ENCODE peak calls at places on chromosomes 16 and 17, in six cellular contexts. S, E, F, B, L and Q are unnamed samples. For H3K9me3, the result is how much of the 10 kb centered on the place peaks cover.

GRCh38 chr16:27595993-27596392 is 46.0 kb downstream of the KATNIP start:
- DNase-seq in S (no peak), E (no peak), F (no peak), B (no peak), L (no peak), Q (no peak)

GRCh38 chr16:9344508-9344907 is 253.1 kb downstream of the HAPSTR1 start:
- DNase-seq in S (no peak), E (no peak), F (no peak), B (no peak), L (no peak), Q (no peak)

GRCh38 chr16:67399218-67399733 is 6.0 kb upstream of the TPPP3 start:
- DNase-seq in S (peak), E (no peak), F (peak), B (no peak), L (peak), Q (no peak)

GRCh38 chr17:4008082-4008435 is 43.8 kb upstream of the ATP2A3 start:
- DNase-seq in S (no peak), E (no peak), F (no peak), B (no peak), L (no peak), Q (no peak)

GRCh38 chr17:64084086-64084939 is 45.6 kb downstream of the ERN1 start:
- DNase-seq in S (no peak), E (no peak), F (no peak), B (peak), L (no peak), Q (no peak)

GRCh38 chr17:44001461-44001920 is 2.9 kb upstream of the NAGS start:
- DNase-seq in S (no peak), E (no peak), F (no peak), B (no peak), L (no peak), Q (no peak)

GRCh38 chr17:47941998-47942490 is 673 bp downstream of the PNPO start:
- DNase-seq in S (no peak), E (no peak), F (no peak), B (no peak), L (no peak), Q (no peak)

GRCh38 chr17:57463103-57463885 is 207.0 kb downstream of the MSI2 start:
- DNase-seq in S (no peak), E (no peak), F (no peak), B (peak), L (peak), Q (no peak)

GRCh38 chr16:27795992-27796614 is 246.2 kb downstream of the KATNIP start:
- DNase-seq in S (no peak), E (no peak), F (peak), B (peak), L (no peak), Q (no peak)

GRCh38 chr17:73420897-73421296 is 109.1 kb upstream of the CDC42EP4 start:
- DNase-seq in S (no peak), E (no peak), F (no peak), B (no peak), L (peak), Q (no peak)

GRCh38 chr16:81107506-81107905 is 11.3 kb upstream of the GCSH start:
- DNase-seq in S (no peak), E (no peak), F (no peak), B (no peak), L (no peak), Q (no peak)

GRCh38 chr16:21076186-21076883 is 74.3 kb downstream of the DNAH3 start:
- DNase-seq in S (no peak), E (no peak), F (no peak), B (peak), L (no peak), Q (no peak)

GRCh38 chr17:31494259-31495048 is 103.0 kb downstream of the RAB11FIP4 start:
- DNase-seq in S (no peak), E (no peak), F (no peak), B (peak), L (no peak), Q (no peak)

GRCh38 chr16:23240994-23241393 is 58.4 kb downstream of the SCNN1G start:
- DNase-seq in S (no peak), E (no peak), F (no peak), B (no peak), L (no peak), Q (no peak)

GRCh38 chr17:61318684-61319098 is 81.0 kb upstream of the TBX2 start:
- DNase-seq in S (no peak), E (no peak), F (no peak), B (no peak), L (no peak), Q (no peak)

GRCh38 chr17:61594294-61594825 is 3.3 kb upstream of the NACA2 start:
- DNase-seq in S (no peak), E (no peak), F (no peak), B (no peak), L (no peak), Q (no peak)

GRCh38 chr16:50602531-50603205 is 54.5 kb downstream of the NKD1 start:
- DNase-seq in S (no peak), E (no peak), F (no peak), B (peak), L (no peak), Q (peak)

GRCh38 chr17:50946891-50947843 is 81.0 kb upstream of the TOB1 start:
- DNase-seq in S (peak), E (no peak), F (no peak), B (peak), L (no peak), Q (no peak)

GRCh38 chr16:56362706-56363105 is 62.6 kb downstream of the AMFR start:
- DNase-seq in S (no peak), E (no peak), F (no peak), B (no peak), L (no peak), Q (no peak)

GRCh38 chr17:28763804-28764266 is 20.0 kb downstream of the TRAF4 start:
- DNase-seq in S (peak), E (no peak), F (peak), B (peak), L (peak), Q (peak)

GRCh38 chr17:17320911-17321220 is 17.7 kb downstream of the NT5M start:
- DNase-seq in S (no peak), E (no peak), F (peak), B (no peak), L (no peak), Q (peak)

GRCh38 chr17:37476431-37477130 is 13.1 kb upstream of the DUSP14 start:
- DNase-seq in S (no peak), E (no peak), F (no peak), B (peak), L (no peak), Q (no peak)

GRCh38 chr16:53769185-53769584 is 65.2 kb downstream of the FTO start:
- DNase-seq in S (no peak), E (no peak), F (no peak), B (no peak), L (no peak), Q (no peak)

GRCh38 chr17:34671191-34671590 is 91.8 kb downstream of the TMEM132E start:
- DNase-seq in S (no peak), E (peak), F (no peak), B (no peak), L (no peak), Q (no peak)

GRCh38 chr16:88610080-88610479 is 28.3 kb upstream of the IL17C start:
- DNase-seq in S (no peak), E (no peak), F (no peak), B (no peak), L (peak), Q (no peak)

GRCh38 chr16:27242868-27243590 is 25.5 kb downstream of the NSMCE1 start:
- DNase-seq in S (no peak), E (peak), F (no peak), B (no peak), L (peak), Q (no peak)

DNA sequence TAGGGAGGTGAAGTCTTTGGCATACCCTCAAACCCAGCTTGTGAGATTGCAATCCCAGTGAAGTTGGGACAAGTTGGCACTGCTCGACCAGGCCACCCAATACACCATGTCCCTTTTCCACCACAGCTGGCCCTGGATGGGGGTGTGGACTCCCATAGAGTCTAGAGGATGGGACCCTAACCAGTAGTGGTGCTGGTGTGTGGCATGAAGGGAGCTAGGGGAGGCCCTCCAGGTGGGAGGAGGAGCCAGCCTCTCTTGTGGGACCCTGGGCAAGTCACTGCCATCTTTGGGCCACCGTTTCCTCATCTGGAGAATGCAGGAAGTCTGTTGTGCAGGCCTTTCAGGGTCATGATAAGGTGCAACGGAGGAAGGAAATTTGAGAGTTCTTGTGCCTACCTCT is 1854.9 kb downstream of the TP53TG3F start:
- DNase-seq in S (no peak), E (no peak), F (no peak), B (no peak), L (no peak), Q (no peak)
- H3K9me3 ChIP-seq in S (under half), E (under half), F (under half), B (under half), L (under half), Q (under half)

GRCh38 chr17:42311240-42312034 is 23.1 kb downstream of the STAT5A start:
- DNase-seq in S (peak), E (no peak), F (peak), B (peak), L (no peak), Q (peak)
- TF ChIP-seq POLR2A in S (no peak), E (no peak), F (peak), B (no peak), L (no peak), Q (no peak)

GRCh38 chr16:71448274-71448866 is 6.5 kb upstream of the TLE7 start:
- DNase-seq in S (no peak), E (no peak), F (no peak), B (no peak), L (no peak), Q (no peak)
- H3K9me3 ChIP-seq in S (half or more), E (half or more), F (under half), B (half or more), L (half or more), Q (half or more)

DNA sequence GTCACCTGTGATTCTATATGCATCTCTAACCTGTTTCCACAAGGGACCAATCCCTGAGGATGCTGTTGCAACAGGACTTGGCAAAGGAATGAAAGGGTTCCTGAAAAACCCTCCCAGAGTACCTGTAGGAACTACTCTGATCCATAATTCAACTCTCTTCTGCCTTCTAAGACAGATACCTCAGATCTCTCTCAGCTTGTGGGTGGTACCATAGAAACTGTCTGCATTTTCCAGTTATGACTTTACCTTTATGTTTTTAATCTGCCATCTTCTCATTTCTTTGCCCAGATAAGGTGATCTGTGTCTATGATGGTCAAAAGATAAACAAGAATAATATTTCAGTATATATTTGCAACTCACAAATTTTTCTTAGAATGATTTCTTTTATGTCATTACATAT is 65.1 kb downstream of the TMC6 start:
- DNase-seq in S (no peak), E (no peak), F (no peak), B (no peak), L (no peak), Q (no peak)
- TF ChIP-seq POLR2A in S (no peak), E (no peak), F (no peak), B (no peak), L (no peak), Q (no peak)